ENCODE peak calls at places on chromosomes 11 and 22, in five cellular contexts. H, U, L, D and P are unnamed samples.

GRCh38 chr11:57637626-57638004 is 12.1 kb downstream of the YPEL4 start:
- DNase-seq in U (no peak), H (no peak), D (no peak), L (no peak), P (peak; percentile 85)

GRCh38 chr11:126061707-126062678 is 673 bp downstream of the CDON start:
- DNase-seq in U (no peak), L (peak; percentile 13), D (peak; percentile 40), H (no peak), P (peak; percentile 83)

GRCh38 chr11:122229078-122229477 is 113.1 kb upstream of the BLID start:
- DNase-seq in U (no peak), L (no peak), D (no peak), H (no peak), P (no peak)

GRCh38 chr11:12467610-12468009 is 90.2 kb downstream of the PARVA start:
- DNase-seq in D (no peak), U (no peak), L (no peak), H (no peak), P (no peak)

GRCh38 chr22:42769574-42770447 is 49.1 kb upstream of the A4GALT start:
- DNase-seq in D (peak; percentile 76), U (peak; percentile 90), L (peak; percentile 74), H (peak; percentile 90), P (peak; percentile 1)

GRCh38 chr11:34346551-34346950 is 11.3 kb downstream of the ABTB2 start:
- DNase-seq in D (no peak), L (no peak), H (peak; percentile 72), U (no peak), P (no peak)

GRCh38 chr11:75768909-75769771 is 562 bp downstream of the DGAT2 start:
- DNase-seq in L (peak; percentile 29), H (no peak), D (peak; percentile 38), U (no peak), P (no peak)

GRCh38 chr22:36201630-36202312 is at the start of gene APOL4:
- DNase-seq in U (peak; percentile 70), H (no peak), L (no peak), D (no peak), P (no peak)

GRCh38 chr11:3949132-3949531 is 93.7 kb downstream of the STIM1 start:
- DNase-seq in D (no peak), U (no peak), H (no peak), L (peak; percentile 80), P (no peak)

GRCh38 chr11:78177216-78177615 is 11.2 kb downstream of the KCTD21 start:
- DNase-seq in H (no peak), L (no peak), D (no peak), U (no peak), P (no peak)

GRCh38 chr11:57144075-57144474 is 37.7 kb upstream of the LRRC55 start:
- DNase-seq in U (no peak), H (no peak), D (no peak), L (no peak), P (no peak)

GRCh38 chr22:25759825-25760231 is 17.8 kb downstream of the MYO18B start:
- DNase-seq in L (no peak), H (peak; percentile 96), D (no peak), U (no peak), P (no peak)

GRCh38 chr11:68664906-68665305 is 19.4 kb upstream of the GAL start:
- DNase-seq in U (no peak), L (no peak), D (no peak), H (no peak), P (no peak)

GRCh38 chr22:38799265-38800002 is 5.5 kb upstream of the DNAL4 start:
- DNase-seq in U (no peak), H (no peak), D (no peak), L (no peak), P (no peak)

GRCh38 chr11:118079507-118079906 is 2.6 kb downstream of the TMPRSS4 start:
- DNase-seq in H (no peak), U (no peak), D (no peak), L (no peak), P (no peak)

GRCh38 chr22:48284671-48285070 is 1522.2 kb downstream of the TBC1D22A start:
- DNase-seq in D (no peak), H (no peak), L (no peak), U (no peak), P (no peak)

GRCh38 chr11:35040221-35040942 is 98.6 kb upstream of the CD44 start:
- DNase-seq in H (peak; percentile 86), L (no peak), D (no peak), U (no peak), P (no peak)

GRCh38 chr11:18005376-18006129 is 7.3 kb downstream of the SERGEF start:
- DNase-seq in H (no peak), L (no peak), D (peak; percentile 22), U (no peak), P (no peak)

GRCh38 chr22:49955581-49956417 is 4.8 kb upstream of the PIM3 start:
- DNase-seq in U (no peak), L (no peak), D (peak; percentile 53), H (no peak), P (no peak)

GRCh38 chr11:8758619-8759169 is 76.1 kb downstream of the RPL27A start:
- DNase-seq in H (no peak), U (no peak), L (no peak), D (no peak), P (no peak)

GRCh38 chr11:8756201-8756600 is 73.6 kb downstream of the RPL27A start:
- DNase-seq in L (no peak), H (no peak), D (no peak), U (no peak), P (no peak)

GRCh38 chr11:8757047-8757446 is 74.5 kb downstream of the RPL27A start:
- DNase-seq in L (no peak), H (no peak), U (no peak), D (no peak), P (no peak)

GRCh38 chr11:8757533-8757932 is 74.9 kb downstream of the RPL27A start:
- DNase-seq in L (no peak), H (no peak), D (no peak), U (no peak), P (no peak)

GRCh38 chr11:8754241-8754640 is 71.6 kb downstream of the RPL27A start:
- DNase-seq in L (no peak), D (no peak), U (no peak), H (no peak), P (no peak)
- TF ChIP-seq CTCF in L (no peak), D (no peak), U (no peak), H (no peak), P (no peak)

GRCh38 chr11:67302571-67303131 is 679 bp upstream of the SSH3 start:
- DNase-seq in H (peak; percentile 17), L (no peak), D (peak; percentile 59), U (peak; percentile 62), P (peak; percentile 78)

GRCh38 chr11:67306769-67307544 is 3.6 kb downstream of the SSH3 start:
- DNase-seq in D (no peak), H (no peak), U (peak; percentile 20), L (no peak), P (no peak)

GRCh38 chr11:67303989-67304411 is 670 bp downstream of the SSH3 start:
- DNase-seq in U (peak; percentile 57), H (no peak), D (peak; percentile 45), L (no peak), P (no peak)

GRCh38 chr11:67303132-67303988 is at the start of gene SSH3:
- DNase-seq in H (no peak), D (peak; percentile 92), L (no peak), U (peak; percentile 91), P (peak; percentile 87)

GRCh38 chr11:67304511-67305113 is 1.3 kb downstream of the SSH3 start:
- DNase-seq in U (no peak), L (no peak), D (no peak), H (no peak), P (no peak)
- H3K4me3 ChIP-seq in U (peak overlapping the region; percentile 93), L (no peak overlapping the region), D (peak overlapping the region; percentile 93), H (peak overlapping the region; percentile 72), P (peak overlapping the region; percentile 65)

GRCh38 chr22:37507731-37508130 is 11.5 kb downstream of the CARD10 start:
- DNase-seq in D (no peak), H (no peak), U (no peak), L (no peak), P (no peak)
- H3K36me3 ChIP-seq in D (peaks cover 3% of the 10 kb centered on the region), H (peaks cover 42% of the 10 kb centered on the region), U (peaks cover 5% of the 10 kb centered on the region), L (no peaks in the 10 kb centered on the region), P (no peaks in the 10 kb centered on the region)

GRCh38 chr11:130448416-130449068 is at the start of gene ADAMTS15:
- DNase-seq in U (peak; percentile 86), H (peak; percentile 61), D (peak; percentile 50), L (no peak), P (peak; percentile 93)
- TF ChIP-seq CTCF in U (no peak), H (no peak), D (no peak), L (no peak), P (no peak)

GRCh38 chr11:120105576-120105975 is 32.3 kb downstream of the TRIM29 start:
- DNase-seq in U (no peak), H (no peak), D (no peak), L (no peak), P (no peak)

GRCh38 chr11:120109531-120109930 is 28.4 kb downstream of the TRIM29 start:
- DNase-seq in L (no peak), D (no peak), H (no peak), U (no peak), P (peak; percentile 71)

GRCh38 chr11:120108154-120108784 is 29.6 kb downstream of the TRIM29 start:
- DNase-seq in U (peak; percentile 80), L (peak; percentile 63), D (peak; percentile 71), H (peak; percentile 50), P (peak; percentile 87)

GRCh38 chr11:120106354-120106753 is 31.6 kb downstream of the TRIM29 start:
- DNase-seq in L (no peak), H (no peak), D (no peak), U (no peak), P (no peak)

DNA sequence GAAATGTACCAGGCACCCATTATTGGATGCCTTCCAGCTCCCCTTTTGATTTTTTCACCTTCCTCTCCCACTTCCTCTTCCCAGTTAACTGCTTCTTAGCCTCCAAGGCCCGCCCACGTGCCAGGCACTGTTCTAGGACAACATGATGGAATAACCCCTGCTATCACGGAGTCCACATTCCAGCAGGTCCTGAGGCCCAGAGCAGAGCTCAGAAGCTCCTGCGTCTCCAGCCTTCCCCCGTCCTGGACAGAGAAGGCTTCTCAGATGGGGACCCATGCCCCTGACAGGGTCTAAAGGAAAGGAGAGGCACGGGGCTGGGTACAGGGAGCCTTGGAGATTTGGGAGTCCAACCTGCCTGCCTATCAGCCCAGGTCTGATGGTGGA is 29.1 kb downstream of the TRIM29 start:
- DNase-seq in D (no peak), U (no peak), L (no peak), H (no peak), P (no peak)
- H3K4me3 ChIP-seq in D (no peak overlapping the region), U (no peak overlapping the region), L (no peak overlapping the region), H (no peak overlapping the region), P (no peak overlapping the region)

GRCh38 chr11:123601737-123602136 is 52.7 kb downstream of the SCN3B start:
- DNase-seq in H (no peak), U (no peak), D (no peak), L (no peak), P (no peak)
- H3K36me3 ChIP-seq in H (peaks cover 4% of the 10 kb centered on the region), U (peaks cover 31% of the 10 kb centered on the region), D (no peaks in the 10 kb centered on the region), L (no peaks in the 10 kb centered on the region), P (no peaks in the 10 kb centered on the region)